ENCODE peak calls at places on chromosome 1, in five cellular contexts. Z, R, H, W and N are unnamed samples.

GRCh38 chr1:89873757-89874156 is 52.9 kb downstream of the LRRC8D start:
- DNase-seq in Z (no peak), R (peak; percentile 33), H (peak; percentile 60), W (no peak), N (no peak)

GRCh38 chr1:205988585-205988995 is 14.6 kb downstream of the RAB7B start:
- DNase-seq in W (no peak), R (no peak), Z (no peak), H (no peak), N (no peak)

GRCh38 chr1:96519851-96520281 is 201.7 kb upstream of the PTBP2 start:
- DNase-seq in W (no peak), Z (no peak), H (peak; percentile 33), R (no peak), N (no peak)

GRCh38 chr1:216812966-216813365 is 89.7 kb upstream of the ESRRG start:
- DNase-seq in Z (no peak), W (no peak), H (no peak), R (peak; percentile 42), N (no peak)

GRCh38 chr1:185850366-185850765 is 116.2 kb downstream of the HMCN1 start:
- DNase-seq in H (peak; percentile 24), Z (no peak), R (no peak), W (no peak), N (no peak)

GRCh38 chr1:4270651-4271337 is 370.7 kb upstream of the C1orf174 start:
- DNase-seq in H (no peak), Z (no peak), R (no peak), W (no peak), N (no peak)

GRCh38 chr1:231959225-231959884 is 332.8 kb downstream of the DISC1 start:
- DNase-seq in H (no peak), R (peak; percentile 53), Z (no peak), W (no peak), N (no peak)

GRCh38 chr1:50981741-50982140 is 11.7 kb downstream of the CDKN2C start:
- DNase-seq in H (peak; percentile 59), R (no peak), Z (no peak), W (no peak), N (no peak)

GRCh38 chr1:35675773-35676172 is 34.4 kb upstream of the PSMB2 start:
- DNase-seq in Z (no peak), W (no peak), H (peak; percentile 11), R (no peak), N (no peak)